ENCODE peak calls at places on chromosomes 12 and 14, in eight cellular contexts. T, H, D, L, I, Z, A and P are unnamed samples.

GRCh38 chr12:59650594-59651229 is 54.9 kb downstream of the SLC16A7 start:
- DNase-seq in T (no peak), H (no peak), D (no peak), L (no peak), I (no peak), Z (no peak), A (no peak), P (no peak)

GRCh38 chr12:69269736-69270135 is 30.4 kb downstream of the CPSF6 start:
- DNase-seq in T (no peak), H (no peak), D (no peak), L (no peak), I (no peak), Z (no peak), A (no peak), P (no peak)

GRCh38 chr12:90826031-90826430 is 128.9 kb downstream of the CCER1 start:
- DNase-seq in T (no peak), H (no peak), D (no peak), L (no peak), I (no peak), Z (no peak), A (no peak), P (no peak)

GRCh38 chr12:107843351-107844311 is 69.1 kb downstream of the ASCL4 start:
- DNase-seq in T (no peak), H (no peak), D (no peak), L (no peak), I (no peak), Z (no peak), A (no peak), P (no peak)

GRCh38 chr12:113559466-113559865 is 87.8 kb upstream of the LHX5 start:
- DNase-seq in T (no peak), H (no peak), D (no peak), L (no peak), I (no peak), Z (no peak), A (no peak), P (no peak)

GRCh38 chr12:2653461-2653965 is 141.3 kb upstream of the FKBP4 start:
- DNase-seq in T (no peak), H (peak; percentile 29), D (no peak), L (no peak), I (no peak), Z (no peak), A (no peak), P (peak; percentile 40)

GRCh38 chr14:70821916-70822705 is 12.8 kb upstream of the MAP3K9 start:
- DNase-seq in T (no peak), H (peak; percentile 76), D (peak; percentile 62), L (peak; percentile 27), I (peak; percentile 56), Z (no peak), A (no peak), P (no peak)

GRCh38 chr12:124238886-124239285 is 56.0 kb upstream of the RFLNA start:
- DNase-seq in T (no peak), H (no peak), D (no peak), L (no peak), I (peak; percentile 74), Z (no peak), A (peak; percentile 18), P (no peak)

GRCh38 chr14:69772082-69773017 is 5.4 kb downstream of the SRSF5 start:
- DNase-seq in T (peak; percentile 17), H (no peak), D (no peak), L (no peak), I (no peak), Z (no peak), A (peak; percentile 45), P (no peak)

GRCh38 chr14:69775012-69775411 is 8.1 kb downstream of the SRSF5 start:
- DNase-seq in T (no peak), H (no peak), D (no peak), L (no peak), I (no peak), Z (no peak), A (no peak), P (no peak)

GRCh38 chr14:69770559-69770958 is 3.6 kb downstream of the SRSF5 start:
- DNase-seq in T (peak; percentile 24), H (no peak), D (no peak), L (no peak), I (no peak), Z (no peak), A (no peak), P (no peak)

GRCh38 chr14:69771136-69771535 is 4.2 kb downstream of the SRSF5 start:
- DNase-seq in T (no peak), H (no peak), D (no peak), L (no peak), I (no peak), Z (no peak), A (no peak), P (no peak)

DNA sequence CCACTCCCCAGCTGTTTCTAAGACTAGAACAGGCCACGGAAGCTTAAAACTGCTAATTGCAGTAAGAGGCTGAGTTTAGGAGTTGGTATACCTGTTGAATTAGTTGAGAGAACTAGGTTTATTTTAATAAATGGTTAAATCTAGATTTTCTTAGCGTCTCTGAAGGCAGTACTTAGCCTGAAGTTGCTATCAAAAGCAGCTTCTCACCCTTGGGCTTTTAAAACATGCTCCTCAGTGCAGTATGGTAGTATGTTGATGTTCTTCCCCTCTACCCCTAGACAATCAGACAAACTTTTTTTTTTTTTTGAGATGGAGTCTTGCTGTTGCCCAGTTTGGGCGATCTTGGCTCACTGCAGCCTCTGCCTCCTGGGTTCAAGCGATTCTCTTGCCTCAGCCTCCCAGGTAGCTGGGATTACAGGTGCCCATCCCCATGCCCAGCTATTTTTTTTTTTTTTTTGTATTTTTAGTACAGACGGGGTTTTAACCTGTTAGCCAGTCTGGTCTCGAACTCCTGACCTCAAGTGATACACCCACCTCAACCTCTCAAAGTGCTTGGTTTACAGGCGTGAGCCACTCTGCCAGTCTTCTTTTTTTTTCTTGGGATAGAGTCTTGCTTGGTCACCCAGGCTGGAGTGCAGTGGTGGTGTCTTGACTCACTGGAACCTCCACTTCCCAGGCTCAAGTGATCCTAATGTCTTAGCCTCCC is 6.8 kb downstream of the SRSF5 start:
- DNase-seq in T (no peak), H (no peak), D (no peak), L (no peak), I (no peak), Z (no peak), A (no peak), P (no peak)
- H3K4me1 ChIP-seq in T (peaks cover 58% of the 10 kb centered on the region), H (no peaks in the 10 kb centered on the region), D (peaks cover 12% of the 10 kb centered on the region), L (no peaks in the 10 kb centered on the region), I (peaks cover 81% of the 10 kb centered on the region), Z (peaks cover 78% of the 10 kb centered on the region), A (peaks cover 57% of the 10 kb centered on the region), P (peaks cover 30% of the 10 kb centered on the region)

GRCh38 chr12:67593041-67593870 is 55.3 kb upstream of the DYRK2 start:
- DNase-seq in T (peak; percentile 4), H (no peak), D (peak; percentile 5), L (no peak), I (peak; percentile 82), Z (no peak), A (no peak), P (no peak)

GRCh38 chr12:67594888-67595287 is 53.7 kb upstream of the DYRK2 start:
- DNase-seq in T (peak; percentile 2), H (no peak), D (no peak), L (no peak), I (no peak), Z (no peak), A (no peak), P (no peak)

GRCh38 chr12:67593871-67594330 is 54.6 kb upstream of the DYRK2 start:
- DNase-seq in T (peak; percentile 64), H (no peak), D (no peak), L (no peak), I (no peak), Z (no peak), A (no peak), P (no peak)

GRCh38 chr12:67590122-67590795 is 58.3 kb upstream of the DYRK2 start:
- DNase-seq in T (peak; percentile 47), H (no peak), D (no peak), L (no peak), I (no peak), Z (no peak), A (no peak), P (no peak)

GRCh38 chr12:67592228-67593011 is 56.1 kb upstream of the DYRK2 start:
- DNase-seq in T (no peak), H (no peak), D (no peak), L (no peak), I (no peak), Z (no peak), A (no peak), P (no peak)
- TF ChIP-seq EP300 in T (no peak), H (no peak), D (no peak), L (no peak), I (no peak), Z (no peak), A (no peak), P (no peak)

DNA sequence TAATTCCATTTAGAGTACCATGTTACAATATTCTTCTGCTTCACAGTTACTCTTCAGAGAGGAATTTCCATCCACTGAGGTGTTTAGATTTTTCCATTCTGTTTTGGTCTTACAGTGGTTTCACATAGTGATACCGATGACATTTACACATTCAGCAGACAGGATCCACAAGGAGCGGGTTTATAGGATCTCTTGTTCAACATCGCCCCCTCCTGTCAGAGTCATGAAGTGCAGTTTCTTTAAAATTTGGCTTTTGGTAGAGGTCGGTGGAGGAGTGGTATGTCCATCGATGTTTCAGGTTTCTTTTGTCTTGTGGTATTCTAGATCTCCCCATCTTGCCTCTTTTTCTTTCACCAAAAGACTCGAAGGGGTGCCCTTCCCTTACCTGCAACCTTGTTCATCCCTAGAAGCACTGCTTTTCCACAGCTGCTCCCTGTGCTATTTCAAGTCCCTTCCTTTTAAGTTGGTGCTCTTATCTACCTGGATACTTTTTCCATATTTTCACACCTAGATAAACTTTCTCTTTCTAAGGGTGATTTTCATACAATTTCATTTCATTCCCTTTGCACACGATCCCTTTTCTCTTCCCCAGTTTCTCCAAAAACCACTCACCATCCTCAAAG is 181.3 kb downstream of the ITPR2 start:
- DNase-seq in T (no peak), H (no peak), D (peak; percentile 71), L (peak; percentile 71), I (peak; percentile 45), Z (peak; percentile 80), A (peak; percentile 59), P (no peak)
- TF ChIP-seq CTCF in T (peak; percentile 79), H (peak; percentile 80), D (peak; percentile 76), L (peak; percentile 80), I (peak; percentile 74), Z (peak; percentile 80), A (peak; percentile 75), P (peak; percentile 49)

GRCh38 chr14:37551119-37551518 is 43.9 kb downstream of the FOXA1 start:
- DNase-seq in T (no peak), H (no peak), D (no peak), L (no peak), I (no peak), Z (no peak), A (no peak), P (no peak)

GRCh38 chr14:37550511-37550910 is 44.5 kb downstream of the FOXA1 start:
- DNase-seq in T (no peak), H (no peak), D (no peak), L (no peak), I (no peak), Z (no peak), A (no peak), P (no peak)

GRCh38 chr14:37544407-37544806 is 50.6 kb downstream of the FOXA1 start:
- DNase-seq in T (no peak), H (no peak), D (no peak), L (no peak), I (peak; percentile 35), Z (no peak), A (no peak), P (no peak)

GRCh38 chr14:37545174-37545573 is 49.9 kb downstream of the FOXA1 start:
- DNase-seq in T (no peak), H (no peak), D (no peak), L (no peak), I (no peak), Z (no peak), A (no peak), P (no peak)

DNA sequence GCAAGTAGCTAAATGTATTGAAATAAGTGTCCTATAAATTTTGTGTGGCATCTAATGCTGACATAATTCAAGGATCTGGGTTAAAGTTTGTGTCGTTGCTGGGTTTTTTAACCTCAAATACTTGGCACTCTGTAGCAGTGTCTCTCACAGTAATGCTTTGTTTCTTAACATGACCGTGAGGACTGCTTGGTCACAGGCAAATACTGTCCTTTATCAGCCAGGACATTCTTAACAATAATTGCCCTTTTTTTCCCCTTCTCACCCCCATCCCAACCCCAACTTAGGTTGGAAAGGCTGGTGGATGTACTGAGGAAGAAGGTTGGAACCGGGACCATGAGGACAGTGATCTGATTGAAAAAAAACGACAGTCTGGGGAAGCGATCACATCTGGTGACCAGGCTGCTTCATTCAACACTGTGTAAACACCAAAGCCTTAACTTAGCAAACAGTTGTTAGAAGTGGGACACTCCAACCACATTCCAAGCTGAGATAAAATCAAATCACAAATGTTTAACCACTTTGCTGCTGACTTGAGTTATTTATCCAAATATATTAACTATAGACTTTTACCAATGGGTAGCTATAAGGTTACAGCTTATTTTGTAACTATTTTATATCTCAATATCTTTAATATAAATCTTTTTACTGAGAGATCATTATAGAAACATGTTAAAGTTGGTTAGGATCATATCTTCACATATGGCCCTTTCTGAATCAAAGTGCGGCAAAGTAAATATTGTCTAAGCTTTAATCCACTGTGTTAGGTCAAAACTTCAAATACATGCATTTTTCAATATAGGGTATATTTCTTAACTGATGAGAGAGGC is 48.2 kb downstream of the FOXA1 start:
- DNase-seq in T (no peak), H (no peak), D (peak; percentile 18), L (no peak), I (no peak), Z (no peak), A (peak; percentile 100), P (no peak)
- H3K4me1 ChIP-seq in T (no peaks in the 10 kb centered on the region), H (no peaks in the 10 kb centered on the region), D (peaks cover 40% of the 10 kb centered on the region), L (no peaks in the 10 kb centered on the region), I (peaks cover 9% of the 10 kb centered on the region), Z (no peaks in the 10 kb centered on the region), A (peaks cover 36% of the 10 kb centered on the region), P (no peaks in the 10 kb centered on the region)